ENCODE peak calls at places on chromosomes 16 and 17, in five cellular contexts. One of them, this sample, is unnamed.

GRCh38 chr17:74094651-74095050 is 108.8 kb upstream of the RPL38 start:
- DNase-seq in fibroblast of pulmonary artery: no peak
- DNase-seq in SK-MEL-5: no peak
- DNase-seq in activated CD4-positive, alpha-beta T cell treated with anti-CD3 and anti-CD28 coated beads for 4 hours: no peak
- DNase-seq in prostate gland: no peak
- DNase-seq in this sample: no peak

GRCh38 chr17:57480438-57481196 is 224.3 kb downstream of the MSI2 start:
- DNase-seq in prostate gland: peak
- DNase-seq in activated CD4-positive, alpha-beta T cell treated with anti-CD3 and anti-CD28 coated beads for 4 hours: no peak
- DNase-seq in SK-MEL-5: peak
- DNase-seq in fibroblast of pulmonary artery: peak
- DNase-seq in this sample: peak

GRCh38 chr17:65074778-65075250 is 18.3 kb upstream of the GNA13 start:
- DNase-seq in fibroblast of pulmonary artery: peak
- DNase-seq in activated CD4-positive, alpha-beta T cell treated with anti-CD3 and anti-CD28 coated beads for 4 hours: no peak
- DNase-seq in SK-MEL-5: no peak
- DNase-seq in prostate gland: peak
- DNase-seq in this sample: no peak

GRCh38 chr16:86718118-86718517 is 139.8 kb downstream of the FOXL1 start:
- DNase-seq in SK-MEL-5: no peak
- DNase-seq in activated CD4-positive, alpha-beta T cell treated with anti-CD3 and anti-CD28 coated beads for 4 hours: no peak
- DNase-seq in fibroblast of pulmonary artery: no peak
- DNase-seq in prostate gland: peak
- DNase-seq in this sample: no peak

GRCh38 chr17:27651411-27652345 is 20.7 kb downstream of the LGALS9 start:
- DNase-seq in SK-MEL-5: peak
- DNase-seq in prostate gland: peak
- DNase-seq in fibroblast of pulmonary artery: peak
- DNase-seq in activated CD4-positive, alpha-beta T cell treated with anti-CD3 and anti-CD28 coated beads for 4 hours: peak
- DNase-seq in this sample: peak

GRCh38 chr17:3762922-3763776 is 37.8 kb downstream of the ITGAE start:
- DNase-seq in activated CD4-positive, alpha-beta T cell treated with anti-CD3 and anti-CD28 coated beads for 4 hours: no peak
- DNase-seq in fibroblast of pulmonary artery: no peak
- DNase-seq in SK-MEL-5: no peak
- DNase-seq in prostate gland: no peak
- DNase-seq in this sample: no peak

GRCh38 chr16:1949507-1949906 is 5.0 kb downstream of the RPL3L start:
- DNase-seq in SK-MEL-5: no peak
- DNase-seq in activated CD4-positive, alpha-beta T cell treated with anti-CD3 and anti-CD28 coated beads for 4 hours: no peak
- DNase-seq in fibroblast of pulmonary artery: no peak
- DNase-seq in prostate gland: no peak
- DNase-seq in this sample: no peak

GRCh38 chr17:60170835-60171752 is 21.3 kb downstream of the CA4 start:
- DNase-seq in fibroblast of pulmonary artery: no peak
- DNase-seq in prostate gland: no peak
- DNase-seq in activated CD4-positive, alpha-beta T cell treated with anti-CD3 and anti-CD28 coated beads for 4 hours: no peak
- DNase-seq in SK-MEL-5: no peak
- DNase-seq in this sample: peak

GRCh38 chr16:1060416-1061340 is 11.9 kb upstream of the SSTR5 start:
- DNase-seq in fibroblast of pulmonary artery: no peak
- DNase-seq in prostate gland: no peak
- DNase-seq in SK-MEL-5: no peak
- DNase-seq in activated CD4-positive, alpha-beta T cell treated with anti-CD3 and anti-CD28 coated beads for 4 hours: no peak
- DNase-seq in this sample: no peak

GRCh38 chr17:62663304-62663703 is 35.8 kb downstream of the MRC2 start:
- DNase-seq in SK-MEL-5: no peak
- DNase-seq in activated CD4-positive, alpha-beta T cell treated with anti-CD3 and anti-CD28 coated beads for 4 hours: no peak
- DNase-seq in fibroblast of pulmonary artery: no peak
- DNase-seq in prostate gland: no peak
- DNase-seq in this sample: no peak

GRCh38 chr17:79400989-79401703 is 209.7 kb downstream of the RBFOX3 start:
- DNase-seq in prostate gland: peak
- DNase-seq in fibroblast of pulmonary artery: peak
- DNase-seq in activated CD4-positive, alpha-beta T cell treated with anti-CD3 and anti-CD28 coated beads for 4 hours: peak
- DNase-seq in SK-MEL-5: peak
- DNase-seq in this sample: peak

GRCh38 chr16:19348125-19348524 is 62.6 kb downstream of the CLEC19A start:
- DNase-seq in prostate gland: no peak
- DNase-seq in activated CD4-positive, alpha-beta T cell treated with anti-CD3 and anti-CD28 coated beads for 4 hours: no peak
- DNase-seq in SK-MEL-5: no peak
- DNase-seq in fibroblast of pulmonary artery: no peak
- DNase-seq in this sample: no peak

GRCh38 chr17:38701504-38702165 is 3.4 kb upstream of the MLLT6 start:
- DNase-seq in SK-MEL-5: peak
- DNase-seq in activated CD4-positive, alpha-beta T cell treated with anti-CD3 and anti-CD28 coated beads for 4 hours: peak
- DNase-seq in prostate gland: no peak
- DNase-seq in fibroblast of pulmonary artery: peak
- DNase-seq in this sample: peak

GRCh38 chr16:12503201-12503600 is 300.5 kb downstream of the CPPED1 start:
- DNase-seq in fibroblast of pulmonary artery: no peak
- DNase-seq in activated CD4-positive, alpha-beta T cell treated with anti-CD3 and anti-CD28 coated beads for 4 hours: no peak
- DNase-seq in SK-MEL-5: no peak
- DNase-seq in prostate gland: no peak
- DNase-seq in this sample: no peak

GRCh38 chr17:80892019-80892855 is 99.4 kb upstream of the CHMP6 start:
- DNase-seq in SK-MEL-5: peak
- DNase-seq in fibroblast of pulmonary artery: peak
- DNase-seq in activated CD4-positive, alpha-beta T cell treated with anti-CD3 and anti-CD28 coated beads for 4 hours: peak
- DNase-seq in prostate gland: peak
- DNase-seq in this sample: peak

GRCh38 chr17:82648761-82649474 is 674 bp upstream of the WDR45B start:
- DNase-seq in fibroblast of pulmonary artery: no peak
- DNase-seq in activated CD4-positive, alpha-beta T cell treated with anti-CD3 and anti-CD28 coated beads for 4 hours: no peak
- DNase-seq in SK-MEL-5: no peak
- DNase-seq in prostate gland: peak
- DNase-seq in this sample: peak

GRCh38 chr17:83053779-83054451 is 25.5 kb upstream of the METRNL start:
- DNase-seq in prostate gland: no peak
- DNase-seq in SK-MEL-5: no peak
- DNase-seq in fibroblast of pulmonary artery: no peak
- DNase-seq in activated CD4-positive, alpha-beta T cell treated with anti-CD3 and anti-CD28 coated beads for 4 hours: no peak
- DNase-seq in this sample: no peak

GRCh38 chr17:30337393-30337999 is 3.6 kb upstream of the TMIGD1 start:
- DNase-seq in fibroblast of pulmonary artery: no peak
- DNase-seq in prostate gland: no peak
- DNase-seq in activated CD4-positive, alpha-beta T cell treated with anti-CD3 and anti-CD28 coated beads for 4 hours: no peak
- DNase-seq in SK-MEL-5: no peak
- DNase-seq in this sample: no peak

GRCh38 chr17:18990331-18990730 is 14.2 kb downstream of the FAM83G start:
- DNase-seq in prostate gland: no peak
- DNase-seq in fibroblast of pulmonary artery: no peak
- DNase-seq in activated CD4-positive, alpha-beta T cell treated with anti-CD3 and anti-CD28 coated beads for 4 hours: no peak
- DNase-seq in SK-MEL-5: no peak
- DNase-seq in this sample: no peak

GRCh38 chr16:72722552-72722951 is 325.4 kb downstream of the ZFHX3 start:
- DNase-seq in SK-MEL-5: peak
- DNase-seq in activated CD4-positive, alpha-beta T cell treated with anti-CD3 and anti-CD28 coated beads for 4 hours: no peak
- DNase-seq in fibroblast of pulmonary artery: no peak
- DNase-seq in prostate gland: no peak
- DNase-seq in this sample: no peak

GRCh38 chr16:78684655-78685400 is 585.4 kb downstream of the WWOX start:
- DNase-seq in prostate gland: no peak
- DNase-seq in fibroblast of pulmonary artery: no peak
- DNase-seq in SK-MEL-5: no peak
- DNase-seq in activated CD4-positive, alpha-beta T cell treated with anti-CD3 and anti-CD28 coated beads for 4 hours: no peak
- DNase-seq in this sample: peak

GRCh38 chr17:4947010-4947410 is 1.3 kb downstream of the PFN1 start:
- DNase-seq in fibroblast of pulmonary artery: no peak
- DNase-seq in prostate gland: no peak
- DNase-seq in SK-MEL-5: no peak
- DNase-seq in activated CD4-positive, alpha-beta T cell treated with anti-CD3 and anti-CD28 coated beads for 4 hours: no peak
- DNase-seq in this sample: no peak

GRCh38 chr17:4365628-4366311 is 705 bp downstream of the UBE2G1 start:
- DNase-seq in SK-MEL-5: peak
- DNase-seq in prostate gland: peak
- DNase-seq in activated CD4-positive, alpha-beta T cell treated with anti-CD3 and anti-CD28 coated beads for 4 hours: peak
- DNase-seq in fibroblast of pulmonary artery: no peak
- DNase-seq in this sample: no peak

GRCh38 chr16:16059895-16060590 is 110.6 kb downstream of the ABCC1 start:
- DNase-seq in activated CD4-positive, alpha-beta T cell treated with anti-CD3 and anti-CD28 coated beads for 4 hours: no peak
- DNase-seq in prostate gland: no peak
- DNase-seq in SK-MEL-5: no peak
- DNase-seq in fibroblast of pulmonary artery: no peak
- DNase-seq in this sample: no peak

GRCh38 chr16:85164838-85165516 is 52.7 kb upstream of the CIBAR2 start:
- DNase-seq in activated CD4-positive, alpha-beta T cell treated with anti-CD3 and anti-CD28 coated beads for 4 hours: no peak
- DNase-seq in fibroblast of pulmonary artery: no peak
- DNase-seq in SK-MEL-5: no peak
- DNase-seq in prostate gland: no peak
- DNase-seq in this sample: no peak

GRCh38 chr16:278863-279366 is 1.5 kb upstream of the ARHGDIG start:
- DNase-seq in prostate gland: no peak
- DNase-seq in SK-MEL-5: peak
- DNase-seq in fibroblast of pulmonary artery: peak
- DNase-seq in activated CD4-positive, alpha-beta T cell treated with anti-CD3 and anti-CD28 coated beads for 4 hours: no peak
- DNase-seq in this sample: peak

GRCh38 chr17:72640415-72641165 is 451.9 kb downstream of the SLC39A11 start:
- DNase-seq in fibroblast of pulmonary artery: no peak
- DNase-seq in SK-MEL-5: no peak
- DNase-seq in activated CD4-positive, alpha-beta T cell treated with anti-CD3 and anti-CD28 coated beads for 4 hours: no peak
- DNase-seq in prostate gland: peak
- DNase-seq in this sample: no peak

GRCh38 chr16:54506691-54507090 is 220.1 kb upstream of the IRX3 start:
- DNase-seq in prostate gland: no peak
- DNase-seq in activated CD4-positive, alpha-beta T cell treated with anti-CD3 and anti-CD28 coated beads for 4 hours: no peak
- DNase-seq in SK-MEL-5: no peak
- DNase-seq in fibroblast of pulmonary artery: no peak
- DNase-seq in this sample: no peak

GRCh38 chr16:90057738-90058173 is 19.4 kb downstream of the PRDM7 start:
- DNase-seq in SK-MEL-5: no peak
- DNase-seq in fibroblast of pulmonary artery: peak
- DNase-seq in prostate gland: no peak
- DNase-seq in activated CD4-positive, alpha-beta T cell treated with anti-CD3 and anti-CD28 coated beads for 4 hours: no peak
- DNase-seq in this sample: peak

GRCh38 chr16:2489581-2489980 is 14.7 kb downstream of the TBC1D24 start:
- DNase-seq in fibroblast of pulmonary artery: no peak
- DNase-seq in prostate gland: no peak
- DNase-seq in SK-MEL-5: no peak
- DNase-seq in activated CD4-positive, alpha-beta T cell treated with anti-CD3 and anti-CD28 coated beads for 4 hours: no peak
- DNase-seq in this sample: no peak

GRCh38 chr17:13520899-13521572 is 80.7 kb downstream of the HS3ST3A1 start:
- DNase-seq in fibroblast of pulmonary artery: peak
- DNase-seq in activated CD4-positive, alpha-beta T cell treated with anti-CD3 and anti-CD28 coated beads for 4 hours: no peak
- DNase-seq in prostate gland: no peak
- DNase-seq in SK-MEL-5: no peak
- DNase-seq in this sample: peak

GRCh38 chr17:30433514-30433913 is 43.7 kb upstream of the GOSR1 start:
- DNase-seq in prostate gland: no peak
- DNase-seq in activated CD4-positive, alpha-beta T cell treated with anti-CD3 and anti-CD28 coated beads for 4 hours: no peak
- DNase-seq in fibroblast of pulmonary artery: peak
- DNase-seq in SK-MEL-5: no peak
- DNase-seq in this sample: peak